ENCODE peak calls at places on chromosomes 16 and 17, in five cellular contexts. A is osteoblast; P is gastrocnemius medialis; M is CD8-positive, alpha-beta T cell; Z is aorta. C is an unnamed sample. For H3K27me3 and H3K4me1, the result is how much of the 10 kb centered on the place peaks cover.

GRCh38 chr16:10180771-10181163 is 1.5 kb downstream of the GRIN2A start:
- DNase-seq in A (peak), Z (peak), M (no peak), P (no peak), C (no peak)

GRCh38 chr17:50853015-50853615 is 13.0 kb downstream of the TOB1 start:
- DNase-seq in M (no peak), P (no peak), Z (no peak), A (no peak), C (no peak)

GRCh38 chr16:57802635-57803412 is 533 bp upstream of the KIFC3 start:
- DNase-seq in A (no peak), P (no peak), Z (no peak), M (no peak), C (no peak)

GRCh38 chr16:89114159-89114981 is 20.7 kb downstream of the ACSF3 start:
- DNase-seq in P (no peak), M (no peak), Z (peak), A (peak), C (peak)

GRCh38 chr16:88345943-88346560 is 36.7 kb upstream of the ZNF469 start:
- DNase-seq in Z (peak), P (no peak), M (no peak), A (peak), C (peak)

GRCh38 chr16:28531777-28532744 is 6.7 kb downstream of the NUPR1 start:
- DNase-seq in Z (peak), A (no peak), P (peak), M (no peak), C (no peak)

GRCh38 chr17:10380631-10381408 is 8.0 kb upstream of the MYH13 start:
- DNase-seq in P (no peak), A (no peak), Z (no peak), M (no peak), C (no peak)

GRCh38 chr17:4945176-4945943 is 3.0 kb downstream of the PFN1 start:
- DNase-seq in Z (peak), P (peak), M (peak), A (peak), C (peak)

GRCh38 chr16:14150796-14151195 is 79.7 kb downstream of the MRTFB start:
- DNase-seq in Z (no peak), P (no peak), M (no peak), A (no peak), C (no peak)

GRCh38 chr16:66910175-66910940 is 8.3 kb downstream of the CDH16 start:
- DNase-seq in P (no peak), M (no peak), Z (peak), A (peak), C (no peak)

GRCh38 chr16:27109666-27110523 is 43.2 kb downstream of the C16orf82 start:
- DNase-seq in P (peak), A (peak), Z (peak), M (peak), C (no peak)
- H3K27me3 ChIP-seq in P (under half), A (under half), Z (under half), M (under half), C (under half)

GRCh38 chr17:83098241-83099085 is 19.1 kb downstream of the METRNL start:
- DNase-seq in Z (no peak), P (no peak), M (no peak), A (peak), C (no peak)

GRCh38 chr17:83095016-83095415 is 15.6 kb downstream of the METRNL start:
- DNase-seq in M (no peak), A (no peak), Z (no peak), P (no peak), C (no peak)

GRCh38 chr17:83097831-83098230 is 18.4 kb downstream of the METRNL start:
- DNase-seq in Z (no peak), A (no peak), M (no peak), P (no peak), C (no peak)

GRCh38 chr17:83094291-83094690 is 14.9 kb downstream of the METRNL start:
- DNase-seq in P (no peak), A (no peak), M (no peak), Z (no peak), C (no peak)

DNA sequence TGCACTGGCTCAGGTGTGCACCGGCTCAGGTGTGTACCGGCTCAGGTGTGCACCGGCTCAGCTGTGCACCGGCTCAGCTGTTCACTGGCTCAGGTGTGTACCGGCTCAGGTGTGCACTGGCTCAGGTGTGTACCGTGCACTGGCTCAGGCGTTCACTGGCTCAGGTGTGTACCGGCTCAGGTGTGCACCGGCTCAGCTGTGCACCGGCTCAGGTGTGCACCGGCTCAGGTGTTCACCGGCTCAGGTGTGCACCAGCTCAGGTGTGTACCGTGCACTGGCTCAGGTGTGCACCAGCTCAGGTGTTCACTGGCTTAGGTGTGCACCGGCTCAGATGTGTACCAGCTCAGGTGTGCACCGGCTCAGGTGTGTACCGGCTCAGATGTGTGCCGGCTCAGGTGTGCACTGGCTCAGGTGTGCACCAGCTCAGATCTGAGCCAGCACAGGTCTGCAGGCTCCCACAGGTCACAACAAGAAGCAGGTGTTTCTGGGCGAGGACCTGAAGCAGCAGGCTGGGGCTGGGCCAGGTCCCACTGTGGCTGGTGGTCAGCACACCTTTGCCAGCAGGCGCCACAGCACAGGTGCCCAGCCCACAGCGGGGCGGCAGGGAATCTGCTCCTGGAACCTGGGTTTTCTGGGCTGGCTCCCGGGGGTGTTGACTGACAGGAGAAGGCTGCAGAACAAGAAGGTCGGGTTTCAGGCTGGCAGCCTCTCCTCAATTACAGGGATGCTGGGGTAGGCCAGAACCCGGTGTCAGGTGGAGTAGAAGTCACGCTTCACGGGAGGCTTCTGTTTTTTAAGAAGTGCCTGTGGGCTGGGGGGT is 17.2 kb downstream of the METRNL start:
- DNase-seq in Z (no peak), M (no peak), P (peak), A (no peak), C (no peak)
- H3K4me1 ChIP-seq in Z (under half), M (under half), P (under half), A (under half), C (under half)

GRCh38 chr16:23402100-23402499 is 50.9 kb downstream of the COG7 start:
- DNase-seq in P (no peak), Z (no peak), M (no peak), A (no peak), C (no peak)
- H3K27me3 ChIP-seq in P (under half), Z (under half), M (under half), A (under half), C (under half)

DNA sequence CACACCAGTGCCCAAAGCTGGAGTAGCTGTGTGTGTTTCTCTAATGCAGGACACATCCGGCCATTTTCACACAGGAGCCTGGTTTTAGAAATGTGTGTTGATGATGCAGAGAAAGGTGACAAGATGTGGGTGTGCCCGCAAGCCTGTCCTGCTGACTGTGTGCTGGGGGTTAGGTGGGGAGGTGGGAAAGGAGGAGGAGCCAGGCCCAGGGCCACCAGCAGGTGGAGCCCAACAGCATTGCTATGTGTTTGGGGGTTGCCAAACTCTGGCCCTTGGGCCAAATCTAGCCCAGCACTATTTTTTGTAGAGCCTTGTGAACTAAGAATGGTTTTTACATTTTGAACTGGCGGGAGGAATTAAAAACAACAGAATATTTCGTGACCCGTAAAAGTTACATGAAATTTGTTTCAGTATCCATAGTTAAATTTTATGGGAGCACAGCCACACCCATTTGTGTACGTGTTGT is 61.7 kb upstream of the LGALS9 start:
- DNase-seq in M (peak), A (peak), Z (no peak), P (no peak), C (no peak)
- H3K4me1 ChIP-seq in M (under half), A (under half), Z (under half), P (half or more), C (under half)

GRCh38 chr16:381788-382717 is at the start of gene PGAP6:
- DNase-seq in Z (peak), P (peak), M (peak), A (peak), C (no peak)

GRCh38 chr16:389317-389716 is 7.5 kb upstream of the PGAP6 start:
- DNase-seq in A (no peak), P (no peak), Z (no peak), M (no peak), C (no peak)

GRCh38 chr16:391885-392335 is 5.1 kb upstream of the NME4 start:
- DNase-seq in M (peak), Z (no peak), P (no peak), A (peak), C (no peak)

GRCh38 chr16:383326-384020 is 1.7 kb upstream of the PGAP6 start:
- DNase-seq in P (no peak), A (no peak), M (no peak), Z (no peak), C (peak)

GRCh38 chr16:386641-387156 is 4.9 kb upstream of the PGAP6 start:
- DNase-seq in Z (no peak), A (no peak), M (no peak), P (no peak), C (no peak)
- H3K27me3 ChIP-seq in Z (under half), A (under half), M (under half), P (under half), C (under half)

GRCh38 chr16:2008009-2008526 is 1.6 kb downstream of the ZNF598 start:
- DNase-seq in M (no peak), A (peak), Z (no peak), P (no peak), C (peak)

GRCh38 chr16:2005646-2006045 is 4.0 kb downstream of the ZNF598 start:
- DNase-seq in A (no peak), P (no peak), M (no peak), Z (no peak), C (no peak)

GRCh38 chr16:2008631-2009301 is 855 bp downstream of the ZNF598 start:
- DNase-seq in A (peak), Z (no peak), P (no peak), M (no peak), C (no peak)

GRCh38 chr16:2006317-2006716 is 3.3 kb downstream of the ZNF598 start:
- DNase-seq in M (no peak), Z (no peak), P (no peak), A (no peak), C (no peak)

DNA sequence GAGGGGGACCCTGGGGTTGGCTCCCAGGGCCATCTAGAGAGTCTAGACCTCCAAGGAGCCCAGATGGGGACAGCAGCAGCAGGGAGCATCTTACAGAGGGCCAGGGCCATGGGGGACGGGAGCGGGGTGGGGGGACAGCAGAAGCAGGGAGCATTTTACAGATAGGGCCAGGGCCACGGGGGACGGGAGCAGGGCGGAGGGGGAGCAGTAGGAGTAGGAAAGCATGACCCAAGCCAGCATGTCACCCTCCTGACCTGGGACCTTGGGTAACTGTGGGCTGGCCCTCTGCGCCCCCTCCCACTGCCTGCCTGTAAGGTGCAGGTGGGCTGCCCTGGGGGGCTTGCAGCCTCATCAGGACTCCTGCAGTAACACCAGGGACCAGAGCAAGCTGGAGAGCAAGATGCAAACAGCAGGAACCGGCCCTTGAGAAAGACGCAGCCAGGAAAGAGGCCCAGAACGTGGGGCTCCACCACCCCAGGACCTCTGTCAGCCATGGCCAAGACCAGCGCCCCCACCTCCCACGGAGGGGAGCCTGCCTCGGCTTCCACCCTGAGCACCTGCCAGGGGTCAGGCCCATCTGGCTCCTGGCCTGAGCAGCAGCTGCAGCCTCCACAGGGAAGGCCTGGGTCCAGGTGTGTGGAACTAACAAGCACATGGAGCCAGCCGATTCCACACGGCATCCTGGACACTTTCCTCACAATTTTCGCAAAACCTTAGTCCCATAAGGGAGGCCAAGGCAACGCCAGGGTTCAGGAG is 2.4 kb downstream of the ZNF598 start:
- DNase-seq in M (no peak), A (no peak), P (no peak), Z (no peak), C (no peak)
- H3K4me1 ChIP-seq in M (half or more), A (under half), P (half or more), Z (under half), C (under half)

DNA sequence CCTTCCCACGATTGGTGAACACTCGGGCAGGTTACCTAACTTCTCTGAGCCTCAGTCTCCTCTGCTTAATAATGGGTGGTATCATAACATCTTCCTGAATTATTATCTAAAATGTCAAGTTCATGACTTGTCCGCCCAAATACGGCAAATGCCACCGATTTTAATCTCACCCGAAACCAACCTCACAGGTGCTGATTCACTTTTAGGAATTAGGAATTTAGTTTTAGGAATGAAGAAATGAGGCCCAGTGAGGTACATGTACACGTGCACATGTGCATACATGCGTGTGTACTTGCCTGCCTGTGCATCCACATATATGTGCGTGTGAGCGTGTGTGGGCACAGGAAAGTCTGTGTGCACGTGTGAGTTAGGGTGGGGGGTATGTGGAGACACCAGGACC is 219.5 kb downstream of the RBFOX3 start:
- DNase-seq in M (no peak), A (no peak), Z (no peak), P (no peak), C (no peak)
- H3K27me3 ChIP-seq in M (under half), A (under half), Z (under half), P (under half), C (half or more)

C was measured in RWPE2.